ENCODE peak calls at places on chromosomes 11 and 22, in seven cellular contexts. One of them, this sample, is unnamed.

GRCh38 chr22:42805998-42806481 is 51.0 kb downstream of the ARFGAP3 start:
- DNase-seq in PC-3: no peak
- DNase-seq in AG04450: no peak
- DNase-seq in effector memory CD4-positive, alpha-beta T cell: no peak
- DNase-seq in H9: peak
- DNase-seq in kidney: no peak
- DNase-seq in K562: no peak
- DNase-seq in this sample: no peak

GRCh38 chr11:62439785-62440602 is 21.2 kb downstream of the SCGB1A1 start:
- DNase-seq in PC-3: peak
- DNase-seq in AG04450: no peak
- DNase-seq in effector memory CD4-positive, alpha-beta T cell: no peak
- DNase-seq in H9: no peak
- DNase-seq in kidney: no peak
- DNase-seq in K562: peak
- DNase-seq in this sample: no peak

GRCh38 chr22:34055525-34056200 is 135.4 kb upstream of the LARGE1 start:
- DNase-seq in PC-3: no peak
- DNase-seq in AG04450: no peak
- DNase-seq in effector memory CD4-positive, alpha-beta T cell: no peak
- DNase-seq in H9: peak
- DNase-seq in kidney: no peak
- DNase-seq in K562: no peak
- DNase-seq in this sample: no peak

GRCh38 chr22:37601540-37602442 is 6.8 kb upstream of the GGA1 start:
- DNase-seq in PC-3: peak
- DNase-seq in AG04450: no peak
- DNase-seq in effector memory CD4-positive, alpha-beta T cell: no peak
- DNase-seq in H9: peak
- DNase-seq in kidney: no peak
- DNase-seq in K562: peak
- DNase-seq in this sample: no peak

GRCh38 chr11:61866231-61866957 is 25.0 kb downstream of the FADS3 start:
- DNase-seq in PC-3: no peak
- DNase-seq in AG04450: no peak
- DNase-seq in effector memory CD4-positive, alpha-beta T cell: no peak
- DNase-seq in H9: no peak
- DNase-seq in kidney: no peak
- DNase-seq in K562: peak
- DNase-seq in this sample: no peak

GRCh38 chr11:6895010-6895409 is 2.7 kb upstream of the OR2D2 start:
- DNase-seq in PC-3: no peak
- DNase-seq in AG04450: no peak
- DNase-seq in effector memory CD4-positive, alpha-beta T cell: no peak
- DNase-seq in H9: no peak
- DNase-seq in kidney: no peak
- DNase-seq in K562: no peak
- DNase-seq in this sample: no peak

GRCh38 chr11:22341582-22341919 is 3.4 kb downstream of the SLC17A6 start:
- DNase-seq in PC-3: no peak
- DNase-seq in AG04450: no peak
- DNase-seq in effector memory CD4-positive, alpha-beta T cell: no peak
- DNase-seq in H9: peak
- DNase-seq in kidney: no peak
- DNase-seq in K562: no peak
- DNase-seq in this sample: no peak

GRCh38 chr11:116109228-116109627 is 605.0 kb upstream of the CADM1 start:
- DNase-seq in PC-3: peak
- DNase-seq in AG04450: no peak
- DNase-seq in effector memory CD4-positive, alpha-beta T cell: no peak
- DNase-seq in H9: peak
- DNase-seq in kidney: no peak
- DNase-seq in K562: peak
- DNase-seq in this sample: peak

GRCh38 chr22:48624401-48624800 is 1203.3 kb downstream of the BRD1 start:
- DNase-seq in PC-3: no peak
- DNase-seq in AG04450: no peak
- DNase-seq in effector memory CD4-positive, alpha-beta T cell: no peak
- DNase-seq in H9: no peak
- DNase-seq in kidney: no peak
- DNase-seq in K562: no peak
- DNase-seq in this sample: no peak

GRCh38 chr11:67033661-67034166 is 10.8 kb downstream of the SYT12 start:
- DNase-seq in PC-3: peak
- DNase-seq in AG04450: peak
- DNase-seq in effector memory CD4-positive, alpha-beta T cell: no peak
- DNase-seq in H9: no peak
- DNase-seq in kidney: no peak
- DNase-seq in K562: no peak
- DNase-seq in this sample: peak

GRCh38 chr22:33248927-33249326 is 190.7 kb upstream of the SYN3 start:
- DNase-seq in PC-3: no peak
- DNase-seq in AG04450: no peak
- DNase-seq in effector memory CD4-positive, alpha-beta T cell: no peak
- DNase-seq in H9: no peak
- DNase-seq in kidney: no peak
- DNase-seq in K562: no peak
- DNase-seq in this sample: no peak

GRCh38 chr11:69010964-69011623 is 2.0 kb downstream of the MRGPRF start:
- DNase-seq in PC-3: no peak
- DNase-seq in AG04450: no peak
- DNase-seq in effector memory CD4-positive, alpha-beta T cell: no peak
- DNase-seq in H9: peak
- DNase-seq in kidney: peak
- DNase-seq in K562: peak
- DNase-seq in this sample: no peak

GRCh38 chr11:94310191-94310875 is 6.0 kb downstream of the IZUMO1R start:
- DNase-seq in PC-3: peak
- DNase-seq in AG04450: no peak
- DNase-seq in effector memory CD4-positive, alpha-beta T cell: no peak
- DNase-seq in H9: no peak
- DNase-seq in kidney: no peak
- DNase-seq in K562: no peak
- DNase-seq in this sample: no peak

GRCh38 chr11:60164550-60165075 is 18.3 kb downstream of the MS4A6A start:
- DNase-seq in PC-3: peak
- DNase-seq in AG04450: no peak
- DNase-seq in effector memory CD4-positive, alpha-beta T cell: no peak
- DNase-seq in H9: no peak
- DNase-seq in kidney: no peak
- DNase-seq in K562: no peak
- DNase-seq in this sample: no peak

GRCh38 chr11:104451193-104451592 is 287.2 kb upstream of the PDGFD start:
- DNase-seq in PC-3: no peak
- DNase-seq in AG04450: no peak
- DNase-seq in effector memory CD4-positive, alpha-beta T cell: no peak
- DNase-seq in H9: no peak
- DNase-seq in kidney: no peak
- DNase-seq in K562: no peak
- DNase-seq in this sample: no peak

GRCh38 chr11:6894097-6894496 is 1.8 kb upstream of the OR2D2 start:
- DNase-seq in PC-3: peak
- DNase-seq in AG04450: no peak
- DNase-seq in effector memory CD4-positive, alpha-beta T cell: no peak
- DNase-seq in H9: no peak
- DNase-seq in kidney: no peak
- DNase-seq in K562: no peak
- DNase-seq in this sample: no peak

GRCh38 chr11:12599408-12600143 is 74.6 kb upstream of the TEAD1 start:
- DNase-seq in PC-3: peak
- DNase-seq in AG04450: no peak
- DNase-seq in effector memory CD4-positive, alpha-beta T cell: no peak
- DNase-seq in H9: peak
- DNase-seq in kidney: peak
- DNase-seq in K562: peak
- DNase-seq in this sample: no peak

GRCh38 chr11:3775761-3776406 is 21.5 kb downstream of the NUP98 start:
- DNase-seq in PC-3: no peak
- DNase-seq in AG04450: no peak
- DNase-seq in effector memory CD4-positive, alpha-beta T cell: no peak
- DNase-seq in H9: no peak
- DNase-seq in kidney: no peak
- DNase-seq in K562: no peak
- DNase-seq in this sample: no peak

GRCh38 chr11:12216100-12216499 is 105.7 kb downstream of the MICAL2 start:
- DNase-seq in PC-3: no peak
- DNase-seq in AG04450: no peak
- DNase-seq in effector memory CD4-positive, alpha-beta T cell: no peak
- DNase-seq in H9: no peak
- DNase-seq in kidney: no peak
- DNase-seq in K562: no peak
- DNase-seq in this sample: no peak

GRCh38 chr11:12669930-12670329 is 4.3 kb upstream of the TEAD1 start:
- DNase-seq in PC-3: peak
- DNase-seq in AG04450: no peak
- DNase-seq in effector memory CD4-positive, alpha-beta T cell: no peak
- DNase-seq in H9: no peak
- DNase-seq in kidney: no peak
- DNase-seq in K562: no peak
- DNase-seq in this sample: no peak

GRCh38 chr11:19160839-19161238 is 40.9 kb downstream of the CSRP3 start:
- DNase-seq in PC-3: peak
- DNase-seq in AG04450: no peak
- DNase-seq in effector memory CD4-positive, alpha-beta T cell: no peak
- DNase-seq in H9: no peak
- DNase-seq in kidney: no peak
- DNase-seq in K562: no peak
- DNase-seq in this sample: no peak

GRCh38 chr11:44884056-44884455 is 66.6 kb downstream of the TP53I11 start:
- DNase-seq in PC-3: no peak
- DNase-seq in AG04450: no peak
- DNase-seq in effector memory CD4-positive, alpha-beta T cell: no peak
- DNase-seq in H9: no peak
- DNase-seq in kidney: no peak
- DNase-seq in K562: no peak
- DNase-seq in this sample: no peak

GRCh38 chr11:30487200-30487898 is 98.8 kb downstream of the MPPED2 start:
- DNase-seq in PC-3: no peak
- DNase-seq in AG04450: no peak
- DNase-seq in effector memory CD4-positive, alpha-beta T cell: no peak
- DNase-seq in H9: no peak
- DNase-seq in kidney: no peak
- DNase-seq in K562: no peak
- DNase-seq in this sample: no peak

GRCh38 chr11:85803920-85804319 is 7.0 kb downstream of the SYTL2 start:
- DNase-seq in PC-3: no peak
- DNase-seq in AG04450: no peak
- DNase-seq in effector memory CD4-positive, alpha-beta T cell: no peak
- DNase-seq in H9: no peak
- DNase-seq in kidney: no peak
- DNase-seq in K562: no peak
- DNase-seq in this sample: no peak

GRCh38 chr11:85806016-85806415 is 4.9 kb downstream of the SYTL2 start:
- DNase-seq in PC-3: no peak
- DNase-seq in AG04450: no peak
- DNase-seq in effector memory CD4-positive, alpha-beta T cell: no peak
- DNase-seq in H9: no peak
- DNase-seq in kidney: no peak
- DNase-seq in K562: no peak
- DNase-seq in this sample: no peak

GRCh38 chr11:85809191-85809590 is 1.8 kb downstream of the SYTL2 start:
- DNase-seq in PC-3: no peak
- DNase-seq in AG04450: no peak
- DNase-seq in effector memory CD4-positive, alpha-beta T cell: no peak
- DNase-seq in H9: no peak
- DNase-seq in kidney: no peak
- DNase-seq in K562: no peak
- DNase-seq in this sample: no peak

GRCh38 chr11:85806876-85807275 is 4.1 kb downstream of the SYTL2 start:
- DNase-seq in PC-3: no peak
- DNase-seq in AG04450: no peak
- DNase-seq in effector memory CD4-positive, alpha-beta T cell: no peak
- DNase-seq in H9: no peak
- DNase-seq in kidney: no peak
- DNase-seq in K562: no peak
- DNase-seq in this sample: no peak

DNA sequence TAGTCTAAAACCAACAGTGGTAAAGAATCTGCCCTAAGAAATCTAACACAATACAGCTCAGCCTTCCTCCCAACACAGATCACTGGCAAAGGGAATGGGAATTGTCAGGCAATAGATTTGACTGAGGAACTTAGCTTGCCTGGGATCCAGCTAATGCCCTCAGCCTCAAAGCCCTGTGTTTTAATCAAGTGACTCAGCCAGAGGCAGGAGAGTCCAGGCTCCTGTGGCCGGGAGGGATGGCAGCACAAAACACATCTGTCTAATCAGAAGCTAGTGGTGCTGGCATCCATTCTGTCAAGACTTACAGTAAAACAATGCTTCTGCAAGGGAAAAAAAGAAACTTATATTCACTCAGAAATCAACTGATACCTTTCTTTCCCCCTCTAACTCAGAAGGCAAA is 5.6 kb downstream of the SYTL2 start:
- DNase-seq in PC-3: no peak
- DNase-seq in AG04450: no peak
- DNase-seq in effector memory CD4-positive, alpha-beta T cell: no peak
- DNase-seq in H9: no peak
- DNase-seq in kidney: no peak
- DNase-seq in K562: no peak
- DNase-seq in this sample: no peak
- H3K27ac ChIP-seq in PC-3: no peak
- H3K27ac ChIP-seq in AG04450: no peak
- H3K27ac ChIP-seq in effector memory CD4-positive, alpha-beta T cell: no peak
- H3K27ac ChIP-seq in H9: no peak
- H3K27ac ChIP-seq in kidney: no peak
- H3K27ac ChIP-seq in K562: no peak
- H3K27ac ChIP-seq in this sample: no peak

GRCh38 chr11:96267490-96268010 is 75.4 kb downstream of the MAML2 start:
- DNase-seq in PC-3: no peak
- DNase-seq in AG04450: no peak
- DNase-seq in effector memory CD4-positive, alpha-beta T cell: no peak
- DNase-seq in H9: no peak
- DNase-seq in kidney: no peak
- DNase-seq in K562: no peak
- DNase-seq in this sample: no peak
- H3K27ac ChIP-seq in PC-3: no peak
- H3K27ac ChIP-seq in AG04450: peak
- H3K27ac ChIP-seq in effector memory CD4-positive, alpha-beta T cell: peak
- H3K27ac ChIP-seq in H9: no peak
- H3K27ac ChIP-seq in kidney: peak
- H3K27ac ChIP-seq in K562: no peak
- H3K27ac ChIP-seq in this sample: no peak

DNA sequence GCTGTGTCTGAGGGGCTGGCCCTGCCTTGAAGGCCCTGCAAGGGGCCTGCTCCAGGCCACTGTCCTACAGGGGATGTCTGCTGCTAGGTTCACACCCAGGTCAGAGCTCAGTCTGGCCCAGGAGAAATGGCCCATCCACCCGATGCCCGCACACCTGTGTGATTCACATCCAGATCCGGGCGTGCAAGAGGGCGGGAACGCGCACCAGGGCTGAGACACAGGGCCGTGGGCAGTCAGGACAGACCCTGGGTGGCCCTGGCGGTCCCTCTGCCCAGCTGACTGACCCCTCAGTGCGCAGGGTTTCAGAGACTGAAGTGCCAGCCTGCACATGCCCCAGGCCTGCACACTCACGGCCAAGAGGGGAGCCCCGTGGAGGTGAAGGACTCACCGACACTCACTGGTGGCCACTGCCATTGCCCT is 7.4 kb downstream of the TOLLIP start:
- DNase-seq in PC-3: no peak
- DNase-seq in AG04450: no peak
- DNase-seq in effector memory CD4-positive, alpha-beta T cell: no peak
- DNase-seq in H9: peak
- DNase-seq in kidney: peak
- DNase-seq in K562: no peak
- DNase-seq in this sample: no peak
- H3K27ac ChIP-seq in PC-3: no peak
- H3K27ac ChIP-seq in AG04450: no peak
- H3K27ac ChIP-seq in effector memory CD4-positive, alpha-beta T cell: no peak
- H3K27ac ChIP-seq in H9: no peak
- H3K27ac ChIP-seq in kidney: peak
- H3K27ac ChIP-seq in K562: no peak
- H3K27ac ChIP-seq in this sample: peak

GRCh38 chr11:17352925-17353227 is 1.3 kb downstream of the NCR3LG1 start:
- DNase-seq in PC-3: peak
- DNase-seq in AG04450: no peak
- DNase-seq in effector memory CD4-positive, alpha-beta T cell: no peak
- DNase-seq in H9: peak
- DNase-seq in kidney: peak
- DNase-seq in K562: peak
- DNase-seq in this sample: no peak
- H3K27ac ChIP-seq in PC-3: no peak
- H3K27ac ChIP-seq in AG04450: peak
- H3K27ac ChIP-seq in effector memory CD4-positive, alpha-beta T cell: no peak
- H3K27ac ChIP-seq in H9: no peak
- H3K27ac ChIP-seq in kidney: peak
- H3K27ac ChIP-seq in K562: peak
- H3K27ac ChIP-seq in this sample: peak

This sample was measured in caudate nucleus.